ENCODE peak calls at places on chromosomes 11 and 22, in four cellular contexts. B is epithelial cell of proximal tubule, P is WERI-Rb-1, C is IMR-90. Z is an unnamed sample.

GRCh38 chr11:68468217-68468828 is 7.8 kb downstream of the PPP6R3 start:
- DNase-seq in B (no peak), P (no peak), C (no peak), Z (no peak)

GRCh38 chr11:75874942-75875341 is 59.9 kb downstream of the UVRAG start:
- DNase-seq in B (no peak), P (no peak), C (no peak), Z (no peak)

GRCh38 chr11:10454902-10455631 is at the start of gene AMPD3:
- DNase-seq in B (peak), P (peak), C (peak), Z (peak)

GRCh38 chr11:61921446-61921845 is 4.1 kb upstream of the RAB3IL1 start:
- DNase-seq in B (no peak), P (no peak), C (no peak), Z (no peak)

GRCh38 chr11:18696638-18697225 is 1.8 kb upstream of the TMEM86A start:
- DNase-seq in B (peak), P (no peak), C (peak), Z (peak)

GRCh38 chr22:25942989-25943411 is 201.0 kb downstream of the MYO18B start:
- DNase-seq in B (no peak), P (peak), C (no peak), Z (peak)

GRCh38 chr11:12509371-12509770 is 132.0 kb downstream of the PARVA start:
- DNase-seq in B (no peak), P (no peak), C (no peak), Z (no peak)

GRCh38 chr11:61061081-61061826 is 41.0 kb upstream of the CD5 start:
- DNase-seq in B (no peak), P (no peak), C (no peak), Z (peak)

GRCh38 chr11:69002743-69003231 is 10.3 kb downstream of the MRGPRF start:
- DNase-seq in B (no peak), P (no peak), C (no peak), Z (no peak)

GRCh38 chr11:44774131-44774530 is 47.4 kb downstream of the TSPAN18 start:
- DNase-seq in B (no peak), P (peak), C (no peak), Z (no peak)

GRCh38 chr11:70503201-70503877 is 105.0 kb downstream of the CTTN start:
- DNase-seq in B (no peak), P (peak), C (no peak), Z (no peak)

GRCh38 chr11:71197096-71197495 is 55.3 kb downstream of the SHANK2 start:
- DNase-seq in B (peak), P (no peak), C (no peak), Z (no peak)

GRCh38 chr22:40553014-40553579 is 83.4 kb downstream of the MRTFA start:
- DNase-seq in B (no peak), P (no peak), C (no peak), Z (no peak)

GRCh38 chr11:94958118-94958517 is 15.2 kb downstream of the CWC15 start:
- DNase-seq in B (peak), P (no peak), C (peak), Z (peak)

GRCh38 chr11:126588630-126589491 is 233.4 kb downstream of the ST3GAL4 start:
- DNase-seq in B (no peak), P (peak), C (no peak), Z (no peak)

GRCh38 chr11:108853864-108854263 is 189.0 kb downstream of the DDX10 start:
- DNase-seq in B (no peak), P (peak), C (no peak), Z (peak)

GRCh38 chr11:72812604-72812967 is 1.6 kb upstream of the ATG16L2 start:
- DNase-seq in B (no peak), P (no peak), C (no peak), Z (no peak)

GRCh38 chr11:27861706-27862430 is 161.6 kb upstream of the BDNF start:
- DNase-seq in B (peak), P (no peak), C (peak), Z (peak)

GRCh38 chr11:113895367-113896155 is 9.0 kb upstream of the HTR3B start:
- DNase-seq in B (no peak), P (peak), C (no peak), Z (no peak)

GRCh38 chr11:93570759-93571413 is 27.7 kb upstream of the SMCO4 start:
- DNase-seq in B (peak), P (no peak), C (peak), Z (peak)

GRCh38 chr11:111148953-111149352 is 96.6 kb upstream of the POU2AF2 start:
- DNase-seq in B (no peak), P (no peak), C (peak), Z (peak)

GRCh38 chr22:29136715-29137700 is 64.2 kb downstream of the KREMEN1 start:
- DNase-seq in B (no peak), P (peak), C (no peak), Z (no peak)

GRCh38 chr22:40202225-40202944 is 24.7 kb downstream of the TNRC6B start:
- DNase-seq in B (no peak), P (no peak), C (peak), Z (no peak)

GRCh38 chr11:47715082-47715669 is at the start of gene AGBL2:
- DNase-seq in B (no peak), P (peak), C (peak), Z (peak)

GRCh38 chr11:832529-833113 is at the start of gene CD151:
- DNase-seq in B (no peak), P (peak), C (peak), Z (peak)

GRCh38 chr22:45969801-45970464 is 7.0 kb downstream of the WNT7B start:
- DNase-seq in B (no peak), P (no peak), C (no peak), Z (no peak)

GRCh38 chr22:41397143-41397811 is 15.5 kb downstream of the TEF start:
- DNase-seq in B (no peak), P (no peak), C (no peak), Z (no peak)

GRCh38 chr11:67054851-67055523 is 1.7 kb upstream of the RHOD start:
- DNase-seq in B (no peak), P (peak), C (peak), Z (peak)

GRCh38 chr11:67056267-67056639 is 394 bp upstream of the RHOD start:
- DNase-seq in B (no peak), P (no peak), C (no peak), Z (no peak)

GRCh38 chr11:67057410-67057757 is 737 bp downstream of the RHOD start:
- DNase-seq in B (no peak), P (no peak), C (no peak), Z (no peak)

GRCh38 chr11:67056640-67057409 is at the start of gene RHOD:
- DNase-seq in B (no peak), P (no peak), C (no peak), Z (peak)

DNA sequence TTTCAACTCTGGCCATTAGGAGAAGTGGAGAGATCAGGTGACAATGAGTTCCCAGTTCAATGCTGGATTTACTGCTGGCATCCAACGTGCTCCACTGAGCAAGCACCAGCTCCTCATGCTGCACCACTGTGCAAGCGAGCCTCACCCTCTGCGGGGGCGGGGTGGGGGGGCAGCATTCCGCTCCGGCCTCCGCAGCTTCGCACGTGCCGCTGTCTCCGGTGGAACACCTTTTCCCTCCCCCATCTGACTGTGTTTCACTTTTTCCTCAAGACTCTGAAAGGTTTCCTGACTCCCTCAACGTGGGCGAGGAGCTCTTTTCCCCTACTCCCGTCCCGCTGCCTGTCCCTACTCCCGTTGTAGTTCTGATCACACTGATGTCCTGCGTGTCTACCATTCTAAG is 835 bp upstream of the RHOD start:
- DNase-seq in B (no peak), P (no peak), C (peak), Z (peak)
- H3K4me3 ChIP-seq in B (peak), P (no peak), C (no peak), Z (peak)

GRCh38 chr22:35021166-35021565 is 44.8 kb upstream of the ISX start:
- DNase-seq in B (no peak), P (no peak), C (no peak), Z (no peak)

GRCh38 chr22:35023692-35024363 is 42.1 kb upstream of the ISX start:
- DNase-seq in B (no peak), P (peak), C (no peak), Z (peak)

GRCh38 chr22:35020517-35020916 is 45.4 kb upstream of the ISX start:
- DNase-seq in B (no peak), P (no peak), C (no peak), Z (no peak)

GRCh38 chr22:35022291-35022690 is 43.7 kb upstream of the ISX start:
- DNase-seq in B (no peak), P (no peak), C (no peak), Z (no peak)

DNA sequence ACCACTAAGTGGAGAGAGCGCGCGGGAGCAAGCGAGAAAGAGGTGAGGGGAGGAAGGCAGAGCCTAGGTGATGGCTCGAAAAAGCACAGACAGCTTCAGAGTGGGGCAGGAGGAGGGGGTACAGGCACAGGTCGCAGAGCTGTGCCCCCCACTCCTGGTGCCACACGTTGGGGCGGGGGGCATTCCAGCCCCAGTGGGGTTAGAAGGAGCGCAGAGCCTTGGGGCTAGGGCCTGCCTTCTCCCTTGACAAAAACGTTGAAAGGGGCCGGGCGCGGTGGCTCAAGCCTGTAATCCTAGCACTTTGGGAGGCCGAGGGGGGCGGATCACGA is 41.6 kb upstream of the ISX start:
- DNase-seq in B (no peak), P (no peak), C (no peak), Z (no peak)
- TF ChIP-seq CTCF in B (no peak), P (no peak), C (no peak), Z (no peak)

GRCh38 chr22:17198188-17199130 is 20.8 kb downstream of the ADA2 start:
- DNase-seq in B (no peak), P (peak), C (no peak), Z (peak)
- H3K4me3 ChIP-seq in B (peak), P (no peak), C (no peak), Z (no peak)

GRCh38 chr11:9203715-9204311 is 61.3 kb downstream of the DENND5A start:
- DNase-seq in B (no peak), P (peak), C (no peak), Z (no peak)
- TF ChIP-seq CTCF in B (peak), P (peak), C (peak), Z (no peak)

GRCh38 chr22:20881231-20881630 is 22.4 kb downstream of the SNAP29 start:
- DNase-seq in B (no peak), P (no peak), C (peak), Z (peak)
- H3K4me3 ChIP-seq in B (no peak), P (no peak), C (no peak), Z (no peak)